ENCODE peak calls at places on chromosome 21, in five cellular contexts. O, A, T, C and U are unnamed samples.

GRCh38 chr21:46155514-46156377 is at the start of gene FTCD:
- DNase-seq in O (no peak), A (peak), T (peak), C (no peak), U (peak)

GRCh38 chr21:46054031-46054430 is 43.9 kb upstream of the COL6A2 start:
- DNase-seq in O (no peak), A (no peak), T (no peak), C (no peak), U (no peak)

GRCh38 chr21:45363921-45364463 is 41.0 kb upstream of the COL18A1 start:
- DNase-seq in O (peak), A (peak), T (no peak), C (peak), U (no peak)

GRCh38 chr21:45788635-45789506 is 145.3 kb downstream of the PCBP3 start:
- DNase-seq in O (no peak), A (no peak), T (no peak), C (no peak), U (no peak)

GRCh38 chr21:28283652-28284490 is 708.8 kb downstream of the LTN1 start:
- DNase-seq in O (no peak), A (peak), T (no peak), C (no peak), U (no peak)

GRCh38 chr21:42777064-42777756 is 102.1 kb downstream of the WDR4 start:
- DNase-seq in O (no peak), A (no peak), T (no peak), C (no peak), U (no peak)

GRCh38 chr21:42423685-42424084 is 20.0 kb downstream of the UBASH3A start:
- DNase-seq in O (no peak), A (no peak), T (no peak), C (no peak), U (no peak)

GRCh38 chr21:41319273-41319672 is 2.7 kb downstream of the FAM3B start:
- DNase-seq in O (no peak), A (no peak), T (no peak), C (peak), U (no peak)

GRCh38 chr21:42423197-42423675 is 19.5 kb downstream of the UBASH3A start:
- DNase-seq in O (no peak), A (no peak), T (no peak), C (peak), U (no peak)

GRCh38 chr21:28541371-28542112 is 451.1 kb downstream of the LTN1 start:
- DNase-seq in O (no peak), A (no peak), T (no peak), C (no peak), U (no peak)

GRCh38 chr21:27173052-27173451 is 206.2 kb upstream of the ADAMTS5 start:
- DNase-seq in O (no peak), A (no peak), T (no peak), C (no peak), U (no peak)

GRCh38 chr21:46021398-46021797 is 39.8 kb downstream of the COL6A1 start:
- DNase-seq in O (no peak), A (no peak), T (no peak), C (no peak), U (no peak)

GRCh38 chr21:32682696-32683474 is 44.9 kb downstream of the SYNJ1 start:
- DNase-seq in O (no peak), A (no peak), T (no peak), C (no peak), U (no peak)

GRCh38 chr21:32554832-32555436 is 30.4 kb downstream of the TCP10L start:
- DNase-seq in O (no peak), A (no peak), T (no peak), C (no peak), U (no peak)

GRCh38 chr21:41957991-41958766 is 4.4 kb upstream of the C2CD2 start:
- DNase-seq in O (no peak), A (peak), T (no peak), C (peak), U (no peak)

GRCh38 chr21:39661740-39662139 is 49.0 kb downstream of the B3GALT5 start:
- DNase-seq in O (peak), A (no peak), T (no peak), C (no peak), U (no peak)
- TF ChIP-seq POLR2AphosphoS5 in O (no peak), A (no peak), T (no peak), C (no peak), U (no peak)

DNA sequence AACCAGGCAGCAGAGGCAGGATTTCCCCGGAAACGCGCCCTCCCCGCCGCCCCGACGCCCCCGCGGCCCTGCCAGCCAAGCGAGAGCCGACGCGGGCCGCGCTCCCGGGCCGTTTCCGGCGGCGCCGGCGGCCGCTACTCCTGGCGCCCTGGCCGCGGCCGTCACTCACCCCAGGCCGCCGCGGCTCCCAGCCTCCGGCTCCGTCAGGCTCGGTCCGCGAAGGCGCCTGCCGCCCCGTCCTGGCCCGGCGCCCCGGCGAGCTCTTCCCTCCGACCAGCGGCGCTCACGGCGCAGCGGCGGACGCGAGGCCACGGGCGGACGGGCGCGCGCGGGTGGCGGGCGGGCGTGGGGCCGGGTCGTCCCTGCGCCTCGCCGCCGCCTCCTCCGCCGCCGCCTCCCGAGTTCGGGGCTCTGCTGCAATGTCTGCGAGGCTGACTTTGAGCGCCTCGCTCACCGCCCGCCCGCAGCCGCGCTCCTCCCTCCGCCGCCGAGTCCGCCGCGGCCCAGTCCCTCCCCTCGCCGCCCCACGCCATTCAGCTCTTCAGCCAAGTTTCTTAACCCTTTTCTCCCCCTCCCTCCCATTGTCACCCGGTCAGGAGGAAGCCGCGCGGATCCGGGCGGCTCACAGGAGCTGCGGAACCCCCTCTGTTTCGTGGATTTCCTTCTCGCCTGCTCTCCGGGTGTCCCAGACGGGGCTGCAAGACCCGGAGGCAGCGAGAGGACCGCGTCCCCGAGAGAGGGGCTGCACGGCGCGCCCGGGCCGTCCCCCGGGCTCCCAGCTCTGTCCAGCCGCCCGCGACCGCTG is at the start of gene NRIP1:
- DNase-seq in O (peak), A (peak), T (peak), C (peak), U (peak)
- TF ChIP-seq EP300 in O (no peak), A (peak), T (no peak), C (no peak), U (no peak)

DNA sequence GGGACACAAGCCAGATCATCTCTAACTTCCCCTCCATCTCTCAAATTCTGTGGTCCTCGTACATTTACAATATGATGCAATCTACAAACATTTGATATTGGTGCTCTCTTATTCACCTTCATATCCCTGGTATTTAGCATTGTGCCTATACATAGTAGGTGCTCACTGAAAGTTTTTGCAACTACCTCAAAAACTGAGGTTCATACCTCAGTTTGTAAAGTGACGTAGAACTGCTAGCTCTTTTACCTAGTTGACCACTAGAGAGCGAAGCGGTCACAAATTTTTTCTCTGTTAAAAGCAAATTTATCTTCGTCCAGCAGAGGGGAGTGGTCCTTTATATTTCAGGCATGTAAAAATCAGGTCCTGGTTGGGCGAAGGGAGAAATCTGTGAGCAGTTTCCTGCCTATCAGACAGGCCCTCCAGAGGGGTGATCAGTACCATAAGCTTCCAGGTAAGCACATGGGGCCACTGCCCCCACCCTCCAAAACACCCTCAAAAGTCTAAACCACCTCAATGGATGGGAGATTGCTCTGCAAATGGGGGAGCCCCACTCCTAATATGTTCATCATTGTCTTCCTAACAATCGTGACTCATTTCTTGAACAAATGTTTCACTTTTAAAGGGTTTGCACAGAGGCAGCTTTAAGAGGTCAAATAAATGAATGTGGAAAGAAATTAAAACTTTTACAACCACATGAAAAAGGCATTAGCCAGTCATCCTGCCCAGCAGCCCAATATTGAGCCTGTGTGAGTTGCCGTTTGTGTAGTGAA is 10.6 kb upstream of the HLCS start:
- DNase-seq in O (no peak), A (peak), T (peak), C (peak), U (peak)
- H3K4me3 ChIP-seq in O (no peak), A (peak), T (no peak), C (no peak), U (no peak)

GRCh38 chr21:35204850-35205564 is 155.9 kb upstream of the RUNX1 start:
- DNase-seq in O (no peak), A (no peak), T (no peak), C (peak), U (peak)
- TF ChIP-seq POLR2AphosphoS5 in O (no peak), A (no peak), T (no peak), C (peak), U (peak)

GRCh38 chr21:17976139-17976538 is 157.0 kb upstream of the C21orf91 start:
- DNase-seq in O (no peak), A (no peak), T (no peak), C (no peak), U (no peak)
- TF ChIP-seq EP300 in O (no peak), A (no peak), T (no peak), C (no peak), U (no peak)